ENCODE peak calls at places on chromosomes 1 and 21, in four cellular contexts. One of them, this sample, is unnamed.
A peak's percentile ranks its signal among the peaks of the same experiment; 100 is the strongest.

GRCh38 chr1:51926171-51926812 is 47.8 kb upstream of the NRDC start:
- DNase-seq in Daoy: peak; percentile 66
- DNase-seq in GF-D8: no peak
- DNase-seq in SW480: peak; percentile 38
- DNase-seq in this sample: peak; percentile 82

GRCh38 chr1:41255978-41256377 is 13.9 kb upstream of the SCMH1 start:
- DNase-seq in Daoy: no peak
- DNase-seq in GF-D8: no peak
- DNase-seq in SW480: no peak
- DNase-seq in this sample: no peak

GRCh38 chr1:174448964-174449363 is 1.2 kb downstream of the GPR52 start:
- DNase-seq in Daoy: no peak
- DNase-seq in GF-D8: no peak
- DNase-seq in SW480: no peak
- DNase-seq in this sample: no peak

GRCh38 chr1:110677526-110677925 is 2.8 kb upstream of the KCNA3 start:
- DNase-seq in Daoy: no peak
- DNase-seq in GF-D8: no peak
- DNase-seq in SW480: no peak
- DNase-seq in this sample: no peak

GRCh38 chr21:31098576-31099005 is 60.3 kb upstream of the KRTAP19-8 start:
- DNase-seq in Daoy: peak; percentile 78
- DNase-seq in GF-D8: no peak
- DNase-seq in SW480: peak; percentile 56
- DNase-seq in this sample: peak; percentile 62

GRCh38 chr1:83083589-83084224 is 915.2 kb downstream of the TTLL7 start:
- DNase-seq in Daoy: no peak
- DNase-seq in GF-D8: no peak
- DNase-seq in SW480: no peak
- DNase-seq in this sample: no peak

GRCh38 chr1:109634292-109634691 is 14.7 kb downstream of the AMPD2 start:
- DNase-seq in Daoy: no peak
- DNase-seq in GF-D8: no peak
- DNase-seq in SW480: no peak
- DNase-seq in this sample: no peak

GRCh38 chr21:34620084-34620665 is 5.3 kb upstream of the RCAN1 start:
- DNase-seq in Daoy: no peak
- DNase-seq in GF-D8: no peak
- DNase-seq in SW480: no peak
- DNase-seq in this sample: no peak

GRCh38 chr1:162213281-162213909 is 143.9 kb downstream of the NOS1AP start:
- DNase-seq in Daoy: no peak
- DNase-seq in GF-D8: no peak
- DNase-seq in SW480: peak; percentile 31
- DNase-seq in this sample: peak; percentile 69

GRCh38 chr21:41958886-41959563 is 5.2 kb upstream of the C2CD2 start:
- DNase-seq in Daoy: peak; percentile 84
- DNase-seq in GF-D8: no peak
- DNase-seq in SW480: no peak
- DNase-seq in this sample: no peak

GRCh38 chr1:240164742-240165141 is 73.1 kb downstream of the FMN2 start:
- DNase-seq in Daoy: no peak
- DNase-seq in GF-D8: no peak
- DNase-seq in SW480: no peak
- DNase-seq in this sample: no peak

GRCh38 chr1:113396585-113396984 is 6.3 kb downstream of the MAGI3 start:
- DNase-seq in Daoy: peak; percentile 87
- DNase-seq in GF-D8: no peak
- DNase-seq in SW480: no peak
- DNase-seq in this sample: no peak

GRCh38 chr21:37866027-37866426 is 50.2 kb downstream of the KCNJ6 start:
- DNase-seq in Daoy: no peak
- DNase-seq in GF-D8: peak; percentile 88
- DNase-seq in SW480: no peak
- DNase-seq in this sample: no peak

GRCh38 chr1:27564710-27565649 is 39.0 kb downstream of the AHDC1 start:
- DNase-seq in Daoy: no peak
- DNase-seq in GF-D8: no peak
- DNase-seq in SW480: no peak
- DNase-seq in this sample: no peak

GRCh38 chr1:17599301-17600300 is 60.1 kb downstream of the ARHGEF10L start:
- DNase-seq in Daoy: no peak
- DNase-seq in GF-D8: no peak
- DNase-seq in SW480: no peak
- DNase-seq in this sample: no peak

This sample was measured in A673.